ENCODE peak calls at places on chromosomes 3 and 15, in four cellular contexts. E, C, N and Y are unnamed samples.

GRCh38 chr3:110343945-110344344 is 727.7 kb upstream of the NECTIN3 start:
- DNase-seq in N (no peak), E (no peak), C (no peak), Y (no peak)

GRCh38 chr3:75294124-75294523 is 370.0 kb upstream of the FRG2C start:
- DNase-seq in N (no peak), C (no peak), E (peak), Y (peak)

GRCh38 chr3:84820126-84820525 is 138.7 kb upstream of the CADM2 start:
- DNase-seq in N (no peak), E (no peak), C (no peak), Y (no peak)

GRCh38 chr3:124965413-124965812 is 30.9 kb upstream of the MUC13 start:
- DNase-seq in N (no peak), C (no peak), E (no peak), Y (no peak)

GRCh38 chr3:114764056-114764492 is 383.0 kb downstream of the ZBTB20 start:
- DNase-seq in E (no peak), N (no peak), C (no peak), Y (no peak)

GRCh38 chr3:186315581-186316354 is 46.3 kb downstream of the DGKG start:
- DNase-seq in C (no peak), E (no peak), N (no peak), Y (no peak)

GRCh38 chr3:50123394-50124361 is 31.4 kb upstream of the SEMA3F start:
- DNase-seq in N (no peak), E (no peak), C (no peak), Y (peak)

GRCh38 chr15:44779761-44780160 is 43.4 kb downstream of the TRIM69 start:
- DNase-seq in C (no peak), E (no peak), N (no peak), Y (no peak)

GRCh38 chr15:48397841-48398240 is 66.6 kb downstream of the DUT start:
- DNase-seq in E (no peak), N (no peak), C (no peak), Y (peak)

GRCh38 chr15:70289191-70289955 is 191.7 kb upstream of the TLE3 start:
- DNase-seq in N (no peak), C (no peak), E (no peak), Y (no peak)

GRCh38 chr15:88624156-88624970 is 3.2 kb downstream of the AEN start:
- DNase-seq in C (no peak), N (peak), E (no peak), Y (no peak)

GRCh38 chr3:157088506-157089454 is 71.2 kb downstream of the CCNL1 start:
- DNase-seq in E (peak), N (peak), C (peak), Y (peak)

GRCh38 chr3:29144361-29144760 is 136.5 kb upstream of the RBMS3 start:
- DNase-seq in C (no peak), N (no peak), E (no peak), Y (no peak)

GRCh38 chr15:80984856-80985255 is 4.8 kb downstream of the MESD start:
- DNase-seq in N (no peak), E (no peak), C (no peak), Y (no peak)

GRCh38 chr15:57505949-57506391 is 85.7 kb upstream of the MYZAP start:
- DNase-seq in N (no peak), C (no peak), E (no peak), Y (peak)

GRCh38 chr15:25789206-25789605 is 73.9 kb downstream of the ATP10A start:
- DNase-seq in N (no peak), C (no peak), E (no peak), Y (no peak)

GRCh38 chr3:94619643-94620042 is 556.8 kb downstream of the NSUN3 start:
- DNase-seq in N (no peak), E (no peak), C (no peak), Y (no peak)

GRCh38 chr3:95123104-95123503 is 1060.2 kb downstream of the NSUN3 start:
- DNase-seq in E (no peak), C (no peak), N (no peak), Y (no peak)

GRCh38 chr15:56734013-56734625 is 810 bp upstream of the ZNF280D start:
- DNase-seq in E (no peak), C (no peak), N (peak), Y (no peak)

GRCh38 chr15:69554321-69554961 is 101.8 kb downstream of the RPLP1 start:
- DNase-seq in N (no peak), C (no peak), E (no peak), Y (no peak)

GRCh38 chr15:67024322-67024997 is 40.9 kb upstream of the SMAD3 start:
- DNase-seq in E (peak), C (no peak), N (no peak), Y (peak)

GRCh38 chr3:178629430-178630178 is 93.4 kb downstream of the KCNMB2 start:
- DNase-seq in N (no peak), E (no peak), C (no peak), Y (no peak)

GRCh38 chr3:141960731-141961130 is 84.3 kb downstream of the ATP1B3 start:
- DNase-seq in E (no peak), C (no peak), N (no peak), Y (no peak)

GRCh38 chr3:64489361-64490044 is 198.3 kb downstream of the ADAMTS9 start:
- DNase-seq in N (no peak), C (no peak), E (no peak), Y (no peak)

GRCh38 chr3:17979248-17979647 is 236.8 kb upstream of the TBC1D5 start:
- DNase-seq in C (no peak), N (no peak), E (no peak), Y (peak)

GRCh38 chr15:33131880-33132279 is 62.6 kb downstream of the FMN1 start:
- DNase-seq in N (no peak), C (no peak), E (no peak), Y (no peak)